ENCODE peak calls at places on chromosomes 11 and 22, in nine cellular contexts. V is heart right ventricle; H is AG04449; D is lung; F is AG09319; P is spleen; S is neural crest cell; X is CD4-positive, alpha-beta T cell; O is PC-9. Z is an unnamed sample.

GRCh38 chr11:75384438-75385080 is 14.8 kb upstream of the RPS3 start:
- DNase-seq in V (peak), H (no peak), D (peak), F (peak), P (peak), S (peak), X (peak), O (peak), Z (peak)

GRCh38 chr11:132114185-132114584 is 743.8 kb downstream of the NTM start:
- DNase-seq in V (peak), H (no peak), D (no peak), F (no peak), P (no peak), S (peak), X (no peak), O (no peak), Z (no peak)

GRCh38 chr11:74650498-74650897 is 58.1 kb downstream of the POLD3 start:
- DNase-seq in V (no peak), H (no peak), D (no peak), F (peak), P (no peak), S (no peak), X (no peak), O (no peak), Z (no peak)

GRCh38 chr11:131504199-131504949 is 134.0 kb downstream of the NTM start:
- DNase-seq in V (no peak), H (no peak), D (no peak), F (no peak), P (no peak), S (peak), X (no peak), O (peak), Z (no peak)

GRCh38 chr11:75312346-75312745 is 39.1 kb downstream of the ARRB1 start:
- DNase-seq in V (no peak), H (no peak), D (no peak), F (no peak), P (no peak), S (no peak), X (no peak), O (no peak), Z (no peak)

GRCh38 chr11:19093976-19094375 is 23.0 kb upstream of the ZDHHC13 start:
- DNase-seq in V (no peak), H (peak), D (no peak), F (no peak), P (no peak), S (no peak), X (no peak), O (peak), Z (no peak)

GRCh38 chr22:33553493-33553892 is 366.8 kb downstream of the LARGE1 start:
- DNase-seq in V (no peak), H (no peak), D (no peak), F (no peak), P (no peak), S (no peak), X (no peak), O (no peak), Z (no peak)

GRCh38 chr11:1224491-1225385 is 1.9 kb downstream of the MUC5B start:
- DNase-seq in V (no peak), H (no peak), D (no peak), F (no peak), P (peak), S (no peak), X (no peak), O (no peak), Z (peak)

GRCh38 chr11:114179234-114179941 is 116.8 kb upstream of the NNMT start:
- DNase-seq in V (peak), H (no peak), D (peak), F (no peak), P (no peak), S (no peak), X (no peak), O (no peak), Z (no peak)

GRCh38 chr22:31451709-31452571 is 37.7 kb downstream of the EIF4ENIF1 start:
- DNase-seq in V (no peak), H (peak), D (no peak), F (peak), P (no peak), S (no peak), X (no peak), O (no peak), Z (no peak)

GRCh38 chr11:26134481-26135355 is 197.2 kb upstream of the ANO3 start:
- DNase-seq in V (no peak), H (no peak), D (no peak), F (no peak), P (no peak), S (peak), X (no peak), O (no peak), Z (no peak)

GRCh38 chr11:86101493-86101892 is 32.6 kb upstream of the PICALM start:
- DNase-seq in V (no peak), H (no peak), D (no peak), F (no peak), P (no peak), S (no peak), X (no peak), O (no peak), Z (no peak)

GRCh38 chr11:70467196-70468085 is 69.1 kb downstream of the CTTN start:
- DNase-seq in V (peak), H (no peak), D (peak), F (no peak), P (peak), S (peak), X (no peak), O (peak), Z (no peak)

GRCh38 chr11:75725552-75726320 is 8.1 kb downstream of the MOGAT2 start:
- DNase-seq in V (no peak), H (no peak), D (no peak), F (no peak), P (peak), S (no peak), X (no peak), O (no peak), Z (no peak)

DNA sequence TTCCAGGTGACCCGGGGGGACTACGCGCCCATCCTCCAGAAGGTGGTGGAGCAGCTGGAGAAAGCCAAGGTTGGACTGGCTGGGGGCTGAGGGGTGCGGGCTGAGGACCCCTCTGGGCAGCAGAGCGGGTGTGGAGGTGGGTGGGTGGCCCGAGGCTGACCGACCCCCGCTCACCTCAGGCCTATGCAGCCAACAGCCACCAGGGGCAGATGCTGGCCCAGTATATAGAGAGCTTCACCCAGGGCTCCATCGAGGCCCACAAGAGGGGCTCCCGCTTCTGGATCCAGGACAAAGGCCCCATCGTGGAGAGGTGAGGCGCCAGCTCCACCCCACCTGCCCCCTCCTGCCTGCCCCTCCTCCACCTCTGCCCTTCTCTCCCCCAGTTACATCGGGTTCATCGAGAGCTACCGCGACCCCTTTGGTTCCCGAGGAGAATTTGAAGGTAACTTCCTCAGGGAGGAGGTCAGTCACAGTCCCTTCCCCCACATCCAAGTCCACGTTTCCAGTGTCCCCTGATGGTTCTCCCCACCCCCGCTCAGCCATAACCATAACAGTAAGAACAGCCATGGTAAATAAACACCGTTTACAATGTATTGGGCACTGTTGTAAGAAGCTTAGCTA is 11.2 kb downstream of the DPP3 start:
- DNase-seq in V (no peak), H (no peak), D (no peak), F (no peak), P (no peak), S (no peak), X (no peak), O (no peak), Z (no peak)
- TF ChIP-seq CTCF in V (no peak), H (peak), D (no peak), F (peak), P (no peak), S (peak), X (no peak), O (peak), Z (peak)

DNA sequence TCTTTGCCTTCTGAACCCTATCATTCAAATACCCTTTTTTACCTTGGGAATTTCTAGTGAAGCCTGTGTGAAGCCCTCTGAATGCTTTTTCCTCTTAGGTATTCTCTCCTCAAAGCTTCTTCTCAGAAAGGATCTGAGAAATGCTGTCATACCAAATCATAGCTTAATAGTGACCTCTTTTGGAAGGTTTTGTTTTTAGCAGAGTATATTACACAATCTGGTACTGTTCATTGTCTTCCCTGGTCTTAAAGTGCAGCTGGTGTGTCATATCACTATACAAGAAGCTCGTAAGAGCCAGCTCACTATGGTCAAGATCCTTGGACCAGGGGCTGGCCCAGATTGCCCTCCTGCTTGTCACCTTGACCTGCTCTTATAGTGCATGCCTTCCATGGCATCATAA is 204.4 kb upstream of the ANO5 start:
- DNase-seq in V (no peak), H (no peak), D (no peak), F (no peak), P (no peak), S (no peak), X (no peak), O (no peak), Z (no peak)
- TF ChIP-seq CTCF in V (no peak), H (no peak), D (no peak), F (no peak), P (no peak), S (no peak), X (no peak), O (no peak), Z (no peak)

GRCh38 chr11:57568330-57568766 is 876 bp upstream of the UBE2L6 start:
- DNase-seq in V (peak), H (no peak), D (peak), F (peak), P (no peak), S (peak), X (no peak), O (peak), Z (no peak)
- TF ChIP-seq CTCF in V (no peak), H (peak), D (peak), F (peak), P (no peak), S (peak), X (peak), O (peak), Z (no peak)

GRCh38 chr11:119995730-119996491 is 142.0 kb downstream of the TRIM29 start:
- DNase-seq in V (no peak), H (no peak), D (no peak), F (no peak), P (no peak), S (no peak), X (no peak), O (no peak), Z (no peak)
- TF ChIP-seq CTCF in V (no peak), H (no peak), D (no peak), F (no peak), P (no peak), S (no peak), X (no peak), O (no peak), Z (no peak)

GRCh38 chr11:94968334-94968958 is 4.9 kb downstream of the CWC15 start:
- DNase-seq in V (no peak), H (no peak), D (no peak), F (peak), P (no peak), S (no peak), X (no peak), O (no peak), Z (no peak)
- TF ChIP-seq CTCF in V (peak), H (peak), D (no peak), F (peak), P (no peak), S (peak), X (peak), O (peak), Z (peak)

DNA sequence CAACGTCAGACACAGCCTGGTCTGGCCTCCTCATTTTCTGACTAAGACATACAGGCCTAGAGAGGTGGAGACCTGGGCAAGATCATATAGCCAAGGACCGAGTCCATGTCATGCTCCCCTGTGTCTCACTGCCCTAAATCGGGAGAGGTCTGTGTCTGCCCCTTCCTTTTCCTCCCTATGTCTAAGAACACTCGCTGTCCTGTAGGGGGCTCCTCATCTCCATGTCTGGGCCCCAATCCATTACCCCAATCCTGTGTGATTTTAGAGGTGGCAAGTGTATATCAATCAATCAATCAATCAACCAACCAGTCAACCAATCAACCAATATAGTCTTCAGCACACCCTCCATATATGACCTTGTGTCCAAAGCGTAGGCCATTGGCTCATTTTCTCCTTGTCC is 125.7 kb downstream of the KIRREL3 start:
- DNase-seq in V (no peak), H (no peak), D (no peak), F (no peak), P (no peak), S (no peak), X (no peak), O (no peak), Z (no peak)
- TF ChIP-seq CTCF in V (no peak), H (no peak), D (no peak), F (peak), P (no peak), S (no peak), X (no peak), O (no peak), Z (no peak)

GRCh38 chr22:38071421-38072321 is 12.3 kb downstream of the SLC16A8 start:
- DNase-seq in V (no peak), H (no peak), D (no peak), F (no peak), P (no peak), S (no peak), X (no peak), O (no peak), Z (no peak)
- TF ChIP-seq CTCF in V (no peak), H (no peak), D (no peak), F (no peak), P (no peak), S (no peak), X (no peak), O (no peak), Z (no peak)

Z was measured in osteocyte.